ENCODE peak calls at places on chromosomes 2 and 18, in six cellular contexts. O, C, U, Q, L and Y are unnamed samples.

GRCh38 chr18:7535436-7536190 is 31.5 kb upstream of the PTPRM start:
- DNase-seq in C (no peak), O (no peak), Q (no peak), U (no peak), L (no peak), Y (no peak)

GRCh38 chr2:143530753-143531152 is 401.5 kb downstream of the ARHGAP15 start:
- DNase-seq in C (peak), O (no peak), U (no peak), L (no peak), Q (no peak), Y (no peak)

GRCh38 chr18:10579079-10579867 is 53.4 kb downstream of the NAPG start:
- DNase-seq in O (no peak), U (no peak), C (no peak), Q (no peak), L (peak), Y (no peak)

GRCh38 chr2:111201214-111201613 is 80.5 kb downstream of the BCL2L11 start:
- DNase-seq in U (no peak), C (no peak), L (no peak), O (no peak), Q (no peak), Y (no peak)

GRCh38 chr2:188196343-188197008 is 95.2 kb upstream of the GULP1 start:
- DNase-seq in L (no peak), U (no peak), Q (no peak), C (no peak), O (no peak), Y (no peak)

GRCh38 chr2:234032301-234032856 is 18.1 kb upstream of the SPP2 start:
- DNase-seq in O (no peak), U (peak), L (no peak), C (no peak), Q (peak), Y (peak)

GRCh38 chr2:205685314-205686230 is 3.3 kb downstream of the NRP2 start:
- DNase-seq in Q (no peak), O (peak), C (peak), L (peak), U (peak), Y (no peak)

GRCh38 chr2:12980817-12981216 is 264.1 kb downstream of the TRIB2 start:
- DNase-seq in Q (no peak), L (no peak), U (no peak), O (no peak), C (no peak), Y (no peak)

GRCh38 chr2:6863792-6864191 is 1.9 kb downstream of the CMPK2 start:
- DNase-seq in Q (no peak), U (no peak), O (no peak), L (no peak), C (peak), Y (no peak)

GRCh38 chr18:79738565-79739439 is 58.9 kb upstream of the KCNG2 start:
- DNase-seq in C (no peak), L (no peak), Q (no peak), U (no peak), O (no peak), Y (no peak)

GRCh38 chr18:64119916-64120315 is 29.0 kb downstream of the LINC00305 start:
- DNase-seq in L (no peak), C (no peak), Q (no peak), O (no peak), U (no peak), Y (no peak)

GRCh38 chr2:85797959-85798358 is 44.2 kb downstream of the ATOH8 start:
- DNase-seq in L (peak), C (no peak), Q (no peak), O (no peak), U (no peak), Y (no peak)

GRCh38 chr2:205001306-205001966 is 456.2 kb downstream of the PARD3B start:
- DNase-seq in U (no peak), C (no peak), L (no peak), O (no peak), Q (no peak), Y (no peak)

GRCh38 chr2:205180730-205181129 is 501.6 kb upstream of the NRP2 start:
- DNase-seq in C (no peak), U (no peak), Q (no peak), O (no peak), L (no peak), Y (no peak)

GRCh38 chr2:165627463-165627862 is 158.0 kb downstream of the CSRNP3 start:
- DNase-seq in Q (no peak), O (no peak), C (no peak), L (no peak), U (no peak), Y (no peak)

GRCh38 chr2:9331704-9332103 is 91.6 kb downstream of the ITGB1BP1 start:
- DNase-seq in L (no peak), U (no peak), Q (no peak), C (no peak), O (no peak), Y (no peak)

GRCh38 chr2:8260213-8260612 is 421.6 kb upstream of the ID2 start:
- DNase-seq in C (no peak), Q (no peak), L (no peak), U (no peak), O (no peak), Y (no peak)

GRCh38 chr2:238285653-238286082 is 2.7 kb downstream of the PER2 start:
- DNase-seq in U (no peak), L (no peak), O (peak), C (no peak), Q (no peak), Y (no peak)

GRCh38 chr2:147365577-147365976 is 479.3 kb upstream of the ACVR2A start:
- DNase-seq in Q (no peak), O (no peak), U (no peak), C (no peak), L (no peak), Y (no peak)

GRCh38 chr2:33528551-33528950 is 52.1 kb downstream of the RASGRP3 start:
- DNase-seq in O (no peak), C (no peak), Q (no peak), L (no peak), U (no peak), Y (no peak)

GRCh38 chr2:43158259-43158880 is 68.0 kb downstream of the ZFP36L2 start:
- DNase-seq in C (no peak), Q (peak), O (no peak), U (peak), L (peak), Y (no peak)